ENCODE peak calls at places on chromosomes 13 and 19, in ten cellular contexts. I is A549, V is H1, Y is ovary, T is tibial nerve, S is sigmoid colon, W is transverse colon, G is esophagus muscularis mucosa, C is HepG2, Q is suprapubic skin. J is an unnamed sample.

GRCh38 chr13:34025746-34026145 is 207.8 kb downstream of the RFC3 start:
- DNase-seq in Q (no peak), I (no peak), Y (no peak), S (no peak), C (no peak), G (no peak), W (no peak), V (no peak), T (no peak), J (no peak)

GRCh38 chr19:44692379-44692721 is 6.6 kb upstream of the CEACAM16 start:
- DNase-seq in V (no peak), S (no peak), Y (no peak), Q (no peak), C (no peak), W (no peak), T (no peak), G (no peak), I (no peak), J (no peak)

GRCh38 chr19:3360494-3361383 is 5.6 kb upstream of the NFIC start:
- DNase-seq in T (no peak), G (no peak), Y (peak; percentile 79), Q (peak; percentile 89), W (peak; percentile 74), V (no peak), S (peak; percentile 94), I (no peak), C (no peak), J (peak; percentile 66)

GRCh38 chr13:48156466-48156865 is 61.6 kb upstream of the MED4 start:
- DNase-seq in C (no peak), G (no peak), T (no peak), S (no peak), Q (peak; percentile 70), I (no peak), V (no peak), Y (no peak), W (peak; percentile 51), J (peak; percentile 30)

GRCh38 chr13:79393564-79394249 is 12.3 kb downstream of the RBM26 start:
- DNase-seq in W (peak; percentile 24), Y (no peak), S (no peak), G (no peak), T (peak; percentile 14), V (no peak), C (peak; percentile 93), I (no peak), Q (no peak), J (peak; percentile 80)

GRCh38 chr19:33950141-33950805 is 153.6 kb downstream of the KCTD15 start:
- DNase-seq in I (no peak), T (no peak), V (no peak), S (no peak), C (no peak), Q (no peak), G (peak; percentile 64), Y (no peak), W (no peak), J (no peak)

GRCh38 chr13:50894042-50894441 is 15.5 kb upstream of the RNASEH2B start:
- DNase-seq in S (no peak), Q (no peak), Y (no peak), T (no peak), I (no peak), V (no peak), G (no peak), C (no peak), W (no peak), J (no peak)

GRCh38 chr13:62512194-62513141 is 1096.8 kb upstream of the PCDH20 start:
- DNase-seq in W (peak; percentile 9), V (no peak), Q (peak; percentile 37), T (no peak), I (peak; percentile 55), C (peak; percentile 29), S (no peak), Y (no peak), G (no peak), J (peak; percentile 42)

GRCh38 chr19:55087542-55087935 is 11.9 kb downstream of the EPS8L1 start:
- DNase-seq in I (no peak), T (no peak), S (no peak), Q (peak; percentile 65), C (no peak), W (no peak), G (no peak), Y (no peak), V (no peak), J (no peak)

GRCh38 chr19:55089279-55089944 is 13.7 kb downstream of the EPS8L1 start:
- DNase-seq in C (no peak), T (no peak), S (no peak), V (no peak), I (no peak), Q (peak; percentile 56), G (no peak), W (no peak), Y (no peak), J (no peak)

GRCh38 chr19:55086730-55087541 is 11.3 kb downstream of the EPS8L1 start:
- DNase-seq in W (peak; percentile 93), G (peak; percentile 98), C (no peak), I (no peak), Q (peak; percentile 95), S (peak; percentile 95), T (peak; percentile 87), V (peak; percentile 88), Y (peak; percentile 92), J (peak; percentile 82)

GRCh38 chr19:55088543-55089265 is 13.0 kb downstream of the EPS8L1 start:
- DNase-seq in T (peak; percentile 86), C (peak; percentile 59), W (peak; percentile 82), Y (peak; percentile 81), S (peak; percentile 86), I (peak; percentile 71), Q (peak; percentile 90), G (no peak), V (no peak), J (peak; percentile 81)

DNA sequence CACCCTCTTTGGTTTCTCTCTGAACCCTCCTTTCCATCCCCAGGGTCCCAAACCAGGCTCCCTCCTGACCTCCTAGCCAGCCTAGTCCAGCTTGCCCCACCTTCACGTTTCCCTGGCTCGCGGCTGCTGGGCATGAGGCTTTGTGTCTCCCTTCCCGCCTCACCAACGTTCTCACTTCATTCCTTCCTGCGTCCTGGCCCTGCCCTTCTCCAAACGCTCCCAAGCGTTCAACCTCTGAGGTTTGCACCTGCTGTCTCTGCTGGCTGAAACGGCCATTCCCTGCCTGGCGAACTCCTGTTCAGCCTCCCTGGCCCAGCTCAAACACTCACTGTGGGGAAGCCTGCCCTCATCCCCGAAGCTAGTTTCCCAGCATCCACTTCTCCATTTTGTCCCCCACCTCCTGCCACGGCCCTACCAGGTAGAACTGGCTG is 12.4 kb downstream of the EPS8L1 start:
- DNase-seq in T (no peak), W (no peak), V (no peak), Q (peak; percentile 60), Y (no peak), G (no peak), C (no peak), S (no peak), I (no peak), J (no peak)
- TF ChIP-seq EP300 in T (no peak), W (no peak), V (no peak), Q (no peak), Y (no peak), G (no peak), C (no peak), S (no peak), I (no peak), J (no peak)

GRCh38 chr13:113759525-113760137 is 605 bp downstream of the TMEM255B start:
- DNase-seq in I (no peak), Y (peak; percentile 45), C (no peak), Q (peak; percentile 68), S (peak; percentile 68), W (no peak), G (no peak), V (no peak), T (peak; percentile 29), J (peak; percentile 25)

GRCh38 chr13:113762538-113762937 is 3.5 kb downstream of the TMEM255B start:
- DNase-seq in C (no peak), G (no peak), W (no peak), T (no peak), V (no peak), Y (no peak), S (peak; percentile 17), I (no peak), Q (no peak), J (peak; percentile 15)

GRCh38 chr13:113763254-113763653 is 4.2 kb downstream of the TMEM255B start:
- DNase-seq in V (no peak), Q (no peak), Y (no peak), S (peak; percentile 43), W (no peak), G (no peak), T (no peak), C (no peak), I (no peak), J (peak; percentile 14)

GRCh38 chr13:113762075-113762474 is 3.0 kb downstream of the TMEM255B start:
- DNase-seq in Y (no peak), S (no peak), T (no peak), V (no peak), G (no peak), Q (no peak), I (no peak), W (no peak), C (no peak), J (no peak)

GRCh38 chr13:113761136-113761535 is 2.1 kb downstream of the TMEM255B start:
- DNase-seq in Y (no peak), Q (no peak), I (no peak), W (no peak), S (no peak), V (no peak), G (no peak), C (no peak), T (no peak), J (peak; percentile 14)
- TF ChIP-seq EP300 in Y (no peak), Q (no peak), I (no peak), W (no peak), S (no peak), V (no peak), G (peak; percentile 26), C (no peak), T (no peak), J (no peak)

DNA sequence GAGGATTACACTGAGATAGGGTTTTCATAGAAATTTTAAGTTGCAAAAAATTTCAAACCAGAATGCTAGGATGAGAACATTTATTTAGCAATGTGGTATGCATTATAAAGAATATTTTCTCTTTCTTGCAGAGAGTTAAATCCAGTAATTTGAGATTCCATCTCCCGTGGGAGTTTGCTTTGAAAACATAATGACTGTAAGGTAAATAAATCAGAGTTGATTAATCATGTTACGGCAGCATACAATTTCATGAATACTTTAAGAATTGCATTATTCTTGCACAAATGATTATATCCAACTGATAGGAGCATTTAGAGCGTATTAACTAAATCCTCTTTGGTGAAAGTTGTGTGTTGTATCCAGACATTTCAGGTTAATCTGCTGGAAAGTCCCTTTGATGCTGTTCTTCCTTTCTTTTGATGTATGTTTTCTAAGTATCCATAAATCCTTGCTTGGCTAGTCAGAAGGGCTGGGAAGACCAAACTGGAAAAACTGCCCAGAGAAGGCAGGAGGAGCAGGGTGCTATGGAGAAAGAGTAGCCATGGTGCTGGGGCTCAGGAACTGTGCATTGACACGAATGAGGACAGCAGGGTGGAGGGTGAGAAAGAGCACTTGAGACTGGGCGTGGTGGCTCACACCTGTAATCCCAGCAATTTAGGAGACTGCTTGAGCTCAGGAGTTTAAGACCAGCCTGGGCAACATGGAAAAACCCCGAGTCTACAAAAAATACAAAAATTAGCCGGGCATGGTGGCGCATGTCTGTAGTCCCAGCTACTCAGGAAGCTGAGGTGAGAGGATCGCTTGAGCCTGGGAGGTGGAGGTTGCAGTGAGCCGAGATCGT is 4.8 kb upstream of the GJA3 start:
- DNase-seq in S (no peak), C (no peak), Y (no peak), G (no peak), T (no peak), V (no peak), Q (no peak), I (no peak), W (no peak), J (no peak)
- TF ChIP-seq EP300 in S (no peak), C (no peak), Y (no peak), G (no peak), T (no peak), V (no peak), Q (no peak), I (no peak), W (no peak), J (no peak)

DNA sequence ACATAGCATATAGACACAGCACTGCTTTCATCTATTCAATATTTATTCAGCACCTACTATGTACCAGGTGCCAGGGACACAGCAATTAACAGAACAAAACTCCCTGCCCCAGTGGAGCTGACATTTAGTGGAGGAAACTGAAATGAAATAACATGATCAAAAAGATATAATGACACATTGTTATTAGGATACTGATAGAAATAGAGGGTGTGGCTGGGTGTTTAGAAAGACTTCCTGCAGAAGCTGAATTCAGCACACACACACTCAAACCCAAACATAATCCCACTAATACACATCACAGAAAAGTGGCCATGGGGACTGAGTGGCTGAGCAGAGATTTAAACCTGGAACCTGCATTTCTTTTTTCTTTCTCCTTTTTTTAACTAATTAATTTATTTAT is 3.8 kb upstream of the CDC37 start:
- DNase-seq in V (no peak), Y (no peak), C (no peak), Q (no peak), G (no peak), S (no peak), W (no peak), T (no peak), I (no peak), J (no peak)
- TF ChIP-seq EP300 in V (no peak), Y (no peak), C (no peak), Q (no peak), G (no peak), S (no peak), W (no peak), T (no peak), I (no peak), J (no peak)